ENCODE peak calls at places on chromosome 21, in ten cellular contexts. T is left cardiac atrium; I is left ventricle myocardium superior; Z is RWPE1; U is effector memory CD8-positive, alpha-beta T cell; P is hippocampal formation; K is mucosa of gallbladder; D is left ventricle myocardium inferior; L is NCI-H1105 treated with DMSO at 0.1 percent for 48 hours; E is DMS153. A is an unnamed sample.

GRCh38 chr21:16192900-16193299 is 463.1 kb downstream of the USP25 start:
- DNase-seq in U (no peak), Z (peak; percentile 57), I (no peak), K (no peak), P (no peak), E (no peak), L (no peak), D (no peak), T (no peak), A (no peak)

GRCh38 chr21:23968722-23969647 is 1638.3 kb downstream of the MRPL39 start:
- DNase-seq in T (no peak), P (no peak), I (no peak), L (peak; percentile 92), Z (peak; percentile 11), U (peak; percentile 60), D (no peak), K (peak; percentile 36), E (peak; percentile 92), A (peak; percentile 68)

GRCh38 chr21:42117229-42118048 is 46.3 kb downstream of the UMODL1 start:
- DNase-seq in U (peak; percentile 73), E (peak; percentile 58), K (peak; percentile 76), L (peak; percentile 46), P (peak; percentile 72), T (peak; percentile 74), D (peak; percentile 67), I (peak; percentile 79), Z (peak; percentile 74), A (peak; percentile 71)

GRCh38 chr21:36321325-36322082 is 1.5 kb downstream of the MORC3 start:
- DNase-seq in K (no peak), U (no peak), E (peak; percentile 4), P (peak; percentile 23), T (no peak), L (peak; percentile 17), I (no peak), D (no peak), Z (no peak), A (peak; percentile 39)

GRCh38 chr21:43602277-43603229 is 56.7 kb downstream of the HSF2BP start:
- DNase-seq in P (no peak), T (no peak), K (no peak), I (no peak), L (no peak), Z (no peak), U (no peak), E (no peak), D (no peak), A (no peak)

GRCh38 chr21:20802201-20802600 is 196.0 kb upstream of the NCAM2 start:
- DNase-seq in K (no peak), D (no peak), P (peak; percentile 32), U (no peak), T (no peak), I (no peak), E (no peak), L (no peak), Z (no peak), A (no peak)

GRCh38 chr21:42991992-42992740 is 17.8 kb downstream of the PKNOX1 start:
- DNase-seq in E (no peak), I (peak; percentile 77), T (peak; percentile 82), U (no peak), D (peak; percentile 74), K (peak; percentile 80), L (no peak), Z (peak; percentile 54), P (no peak), A (no peak)

GRCh38 chr21:38839370-38839681 is 33.6 kb downstream of the ETS2 start:
- DNase-seq in Z (no peak), I (no peak), T (no peak), P (no peak), E (no peak), K (no peak), D (no peak), U (no peak), L (no peak), A (no peak)

GRCh38 chr21:45618846-45619485 is 24.6 kb upstream of the PCBP3 start:
- DNase-seq in D (no peak), E (no peak), Z (no peak), I (no peak), T (no peak), L (no peak), K (no peak), P (no peak), U (no peak), A (no peak)

GRCh38 chr21:25936776-25937175 is 202.0 kb downstream of the GABPA start:
- DNase-seq in I (no peak), T (no peak), E (no peak), D (no peak), U (no peak), L (no peak), K (no peak), Z (no peak), P (no peak), A (no peak)

GRCh38 chr21:43362306-43362927 is 64.5 kb downstream of the SIK1 start:
- DNase-seq in E (peak; percentile 34), L (no peak), I (peak; percentile 87), U (peak; percentile 85), K (peak; percentile 76), D (peak; percentile 84), P (peak; percentile 7), T (peak; percentile 88), Z (peak; percentile 66), A (no peak)

GRCh38 chr21:43786423-43787179 is 2.8 kb upstream of the RRP1 start:
- DNase-seq in D (no peak), K (no peak), E (no peak), U (no peak), T (no peak), L (no peak), Z (no peak), P (no peak), I (no peak), A (no peak)

GRCh38 chr21:17784604-17785402 is 34.4 kb downstream of the C21orf91 start:
- DNase-seq in L (no peak), P (no peak), K (no peak), E (no peak), D (no peak), U (no peak), T (no peak), I (no peak), Z (no peak), A (no peak)

GRCh38 chr21:35484032-35484431 is 434.9 kb upstream of the RUNX1 start:
- DNase-seq in T (no peak), K (no peak), Z (no peak), U (no peak), P (no peak), I (no peak), D (no peak), E (no peak), L (no peak), A (no peak)

GRCh38 chr21:24045775-24046215 is 1561.5 kb downstream of the MRPL39 start:
- DNase-seq in T (peak; percentile 85), K (peak; percentile 46), Z (peak; percentile 2), E (no peak), P (peak; percentile 95), D (peak; percentile 66), L (no peak), U (no peak), I (peak; percentile 78), A (peak; percentile 13)

GRCh38 chr21:44940116-44940631 is 345 bp downstream of the SLX9 start:
- DNase-seq in U (no peak), Z (no peak), I (no peak), L (peak; percentile 29), E (no peak), T (no peak), D (no peak), K (no peak), P (no peak), A (peak; percentile 17)

GRCh38 chr21:32597205-32597604 is 11.9 kb upstream of the TCP10L start:
- DNase-seq in L (no peak), P (no peak), U (no peak), I (no peak), D (no peak), K (no peak), T (no peak), Z (peak; percentile 69), E (no peak), A (peak; percentile 87)

GRCh38 chr21:39048064-39048463 is 135.2 kb downstream of the PSMG1 start:
- DNase-seq in T (peak; percentile 49), I (no peak), Z (peak; percentile 90), U (no peak), L (peak; percentile 10), P (no peak), D (no peak), K (no peak), E (peak; percentile 90), A (peak; percentile 41)

GRCh38 chr21:46035809-46036695 is 54.5 kb downstream of the COL6A1 start:
- DNase-seq in P (no peak), K (peak; percentile 56), I (peak; percentile 79), U (no peak), E (no peak), Z (no peak), L (no peak), D (peak; percentile 71), T (peak; percentile 77), A (no peak)

GRCh38 chr21:33901421-33902288 is 13.9 kb downstream of the ATP5PO start:
- DNase-seq in Z (no peak), D (no peak), T (peak; percentile 41), L (peak; percentile 17), I (no peak), E (no peak), K (peak; percentile 23), P (no peak), U (no peak), A (peak; percentile 33)

GRCh38 chr21:37594472-37594951 is 227.9 kb downstream of the DYRK1A start:
- DNase-seq in T (no peak), U (no peak), L (no peak), I (no peak), D (no peak), Z (no peak), K (no peak), E (no peak), P (no peak), A (no peak)

GRCh38 chr21:32889596-32889995 is 118.0 kb upstream of the PAXBP1 start:
- DNase-seq in D (no peak), L (no peak), K (no peak), U (no peak), I (no peak), P (no peak), E (no peak), T (no peak), Z (no peak), A (no peak)

GRCh38 chr21:41207401-41208388 is 39.7 kb downstream of the BACE2 start:
- DNase-seq in Z (no peak), L (peak; percentile 23), T (peak; percentile 89), P (peak; percentile 33), U (no peak), K (peak; percentile 59), D (peak; percentile 78), E (no peak), I (peak; percentile 81), A (peak; percentile 42)

GRCh38 chr21:42314616-42315295 is 453 bp downstream of the TFF3 start:
- DNase-seq in P (no peak), Z (no peak), K (peak; percentile 58), E (no peak), I (no peak), L (no peak), D (no peak), T (no peak), U (no peak), A (no peak)

GRCh38 chr21:45972716-45973474 is 8.7 kb upstream of the COL6A1 start:
- DNase-seq in K (peak; percentile 62), Z (no peak), E (no peak), T (peak; percentile 88), U (no peak), L (peak; percentile 38), P (no peak), I (peak; percentile 90), D (peak; percentile 91), A (no peak)

GRCh38 chr21:44874497-44875331 is 1.2 kb upstream of the PTTG1IP start:
- DNase-seq in D (peak; percentile 82), I (peak; percentile 81), L (peak; percentile 33), E (no peak), U (peak; percentile 47), K (peak; percentile 45), Z (no peak), T (peak; percentile 87), P (peak; percentile 26), A (no peak)

GRCh38 chr21:31218830-31219608 is 125.0 kb downstream of the TIAM1 start:
- DNase-seq in D (peak; percentile 50), T (peak; percentile 63), P (no peak), K (no peak), L (no peak), Z (peak; percentile 51), E (no peak), I (peak; percentile 51), U (no peak), A (peak; percentile 22)

GRCh38 chr21:45592208-45592619 is 50.0 kb upstream of the SLC19A1 start:
- DNase-seq in K (no peak), P (no peak), U (peak; percentile 47), Z (no peak), D (no peak), T (no peak), L (no peak), I (no peak), E (no peak), A (no peak)

A was measured in SW480.